ENCODE peak calls at places on chromosomes 4 and X, in four cellular contexts. C, M, T and L are unnamed samples.
A peak's percentile ranks its signal among the peaks of the same experiment; 100 is the strongest.

GRCh38 chr4:150889306-150889705 is 125.8 kb downstream of the LRBA start:
- DNase-seq in M (no peak), C (no peak), T (no peak), L (no peak)

GRCh38 chr4:118327554-118328241 is 25.1 kb downstream of the PRSS12 start:
- DNase-seq in T (no peak), C (no peak), M (no peak), L (no peak)

GRCh38 chrX:20517565-20517964 is 250.9 kb upstream of the RPS6KA3 start:
- DNase-seq in T (no peak), M (no peak), C (no peak), L (no peak)

GRCh38 chr4:75089206-75089605 is 156.3 kb downstream of the PARM1 start:
- DNase-seq in M (no peak), T (no peak), C (no peak), L (no peak)

GRCh38 chrX:15522464-15522863 is 21.9 kb downstream of the BMX start:
- DNase-seq in T (no peak), M (no peak), C (no peak), L (no peak)

GRCh38 chr4:182547435-182547834 is 304.2 kb downstream of the TENM3 start:
- DNase-seq in M (no peak), C (no peak), T (no peak), L (no peak)

GRCh38 chrX:56057325-56057724 is 174.8 kb upstream of the KLF8 start:
- DNase-seq in M (no peak), T (no peak), C (no peak), L (no peak)

GRCh38 chr4:98181815-98182214 is 38.5 kb upstream of the STPG2 start:
- DNase-seq in M (no peak), C (no peak), T (no peak), L (no peak)

GRCh38 chr4:97867557-97868091 is 275.7 kb downstream of the STPG2 start:
- DNase-seq in M (no peak), T (no peak), C (no peak), L (no peak)

GRCh38 chr4:68361146-68361589 is 11.3 kb upstream of the YTHDC1 start:
- DNase-seq in M (no peak), C (no peak), T (no peak), L (no peak)

GRCh38 chrX:53356186-53356585 is 66.3 kb downstream of the SMC1A start:
- DNase-seq in M (no peak), C (no peak), T (no peak), L (no peak)

GRCh38 chr4:102392033-102392744 is 46.9 kb upstream of the SLC39A8 start:
- DNase-seq in C (no peak), T (no peak), M (no peak), L (no peak)

GRCh38 chr4:44632733-44633132 is 18.7 kb downstream of the YIPF7 start:
- DNase-seq in M (no peak), C (no peak), T (no peak), L (no peak)

GRCh38 chr4:185685804-185686203 is 126.2 kb downstream of the SORBS2 start:
- DNase-seq in T (no peak), C (no peak), M (no peak), L (no peak)

GRCh38 chrX:12947545-12948235 is 27.2 kb upstream of the TMSB4X start:
- DNase-seq in C (no peak), M (no peak), T (no peak), L (no peak)

GRCh38 chr4:111228874-111229273 is 606.0 kb upstream of the PITX2 start:
- DNase-seq in C (no peak), T (no peak), M (no peak), L (no peak)

GRCh38 chr4:57764840-57765239 is 654.7 kb upstream of the IGFBP7 start:
- DNase-seq in C (no peak), M (no peak), T (no peak), L (no peak)

GRCh38 chr4:84091266-84091665 is 407.8 kb downstream of the NKX6-1 start:
- DNase-seq in C (no peak), T (no peak), M (no peak), L (no peak)

GRCh38 chrX:12269484-12269883 is 131.2 kb downstream of the FRMPD4 start:
- DNase-seq in M (no peak), C (no peak), T (no peak), L (no peak)

GRCh38 chr4:148004228-148004813 is 272.4 kb downstream of the ARHGAP10 start:
- DNase-seq in M (no peak), T (no peak), C (no peak), L (no peak)

GRCh38 chr4:87961993-87962791 is 13.3 kb upstream of the SPP1 start:
- DNase-seq in M (no peak), C (no peak), T (no peak), L (no peak)

GRCh38 chr4:173217727-173218126 is 49.1 kb downstream of the GALNT7 start:
- DNase-seq in T (no peak), C (no peak), M (no peak), L (no peak)

GRCh38 chr4:4394644-4395043 is 7.7 kb downstream of the NSG1 start:
- DNase-seq in C (no peak), M (no peak), T (no peak), L (no peak)

GRCh38 chr4:687048-687974 is 1.6 kb downstream of the SLC49A3 start:
- DNase-seq in M (no peak), C (peak; percentile 36), T (no peak), L (no peak)

GRCh38 chr4:1058997-1059665 is 47.7 kb downstream of the FGFRL1 start:
- DNase-seq in T (no peak), M (no peak), C (no peak), L (no peak)

GRCh38 chrX:139936259-139936658 is 3.4 kb upstream of the ATP11C start:
- DNase-seq in T (no peak), M (no peak), C (no peak), L (no peak)

GRCh38 chr4:57303012-57303751 is 193.0 kb upstream of the IGFBP7 start:
- DNase-seq in C (no peak), T (no peak), M (no peak), L (no peak)

GRCh38 chr4:182062936-182063335 is 180.3 kb upstream of the TENM3 start:
- DNase-seq in C (no peak), M (no peak), T (no peak), L (no peak)

GRCh38 chr4:182806259-182807252 is 110.6 kb downstream of the DCTD start:
- DNase-seq in C (peak; percentile 71), T (no peak), M (peak; percentile 92), L (peak; percentile 85)

GRCh38 chr4:169080970-169081369 is 70.9 kb upstream of the CBR4 start:
- DNase-seq in C (no peak), T (no peak), M (no peak), L (no peak)

GRCh38 chrX:150421816-150422215 is 58.7 kb downstream of the MAMLD1 start:
- DNase-seq in C (no peak), T (no peak), M (no peak), L (no peak)

GRCh38 chrX:120140293-120140981 is 18.0 kb upstream of the RHOXF2 start:
- DNase-seq in C (no peak), M (no peak), T (no peak), L (no peak)

GRCh38 chrX:142804085-142804484 is 221.6 kb upstream of the SPANXN4 start:
- DNase-seq in M (no peak), C (no peak), T (no peak), L (no peak)
- TF ChIP-seq CTCF in M (no peak), C (no peak), T (no peak), L (peak; percentile 22)

DNA sequence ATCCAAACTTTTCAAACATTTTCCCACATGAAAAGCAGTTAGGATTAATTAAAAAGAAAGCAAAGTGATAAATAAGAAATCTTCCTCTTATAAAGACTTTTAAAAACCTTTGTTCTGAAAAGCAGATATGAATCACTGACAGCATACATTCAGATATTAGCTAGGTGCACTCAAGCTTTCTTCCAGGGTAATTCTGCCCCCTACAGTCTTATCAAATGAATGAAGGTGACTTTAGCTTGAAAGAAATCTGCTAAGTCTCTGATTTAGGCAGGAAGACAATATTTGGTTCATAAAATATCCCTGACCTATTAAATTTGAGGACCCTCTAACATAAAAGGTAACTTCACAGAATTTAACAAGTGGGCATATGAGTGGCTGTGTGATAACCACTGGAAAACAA is 209.1 kb upstream of the FAM47A start:
- DNase-seq in C (no peak), T (no peak), M (no peak), L (no peak)
- TF ChIP-seq CTCF in C (no peak), T (no peak), M (no peak), L (peak; percentile 55)

GRCh38 chr4:77465271-77465670 is 140.3 kb upstream of the CXCL13 start:
- DNase-seq in M (no peak), C (no peak), T (no peak), L (no peak)
- TF ChIP-seq CTCF in M (no peak), C (no peak), T (peak; percentile 40), L (no peak)

DNA sequence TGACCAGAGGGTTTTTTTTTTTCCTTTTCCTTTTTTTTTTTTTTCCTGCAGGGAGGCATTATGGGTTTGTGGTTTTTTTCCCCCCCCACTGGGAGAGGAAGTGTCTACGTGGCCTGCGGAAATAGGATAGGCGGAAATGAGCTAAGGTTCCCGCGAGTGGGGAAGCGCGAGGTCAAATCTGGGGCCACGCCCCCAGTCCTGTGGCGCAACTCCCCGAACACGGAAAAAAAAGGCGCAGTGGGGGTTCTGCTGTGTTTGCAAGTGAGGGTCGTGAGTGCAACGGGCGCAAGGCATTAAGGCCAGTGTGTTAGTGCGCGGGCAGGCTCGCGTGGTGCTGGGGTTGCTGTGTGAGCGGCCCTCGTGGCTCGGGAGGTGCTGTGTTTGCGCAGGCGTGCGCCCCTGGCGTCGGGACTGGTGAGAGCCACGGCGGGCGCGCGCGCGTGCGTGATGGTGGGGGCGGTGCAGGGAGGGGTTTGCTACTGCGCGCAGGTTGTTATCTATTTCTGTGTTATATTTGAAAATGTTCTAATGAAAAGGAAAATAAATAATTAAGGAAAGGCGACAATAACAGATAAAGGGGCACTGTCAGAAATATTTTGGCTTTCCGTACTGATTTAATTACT is 685 bp upstream of the MORF4L2 start:
- DNase-seq in M (peak; percentile 86), T (peak; percentile 40), C (peak; percentile 73), L (peak; percentile 75)
- TF ChIP-seq CTCF in M (peak; percentile 22), T (peak; percentile 58), C (no peak), L (peak; percentile 65)

GRCh38 chr4:160947653-160948052 is 1216.1 kb downstream of the FSTL5 start:
- DNase-seq in C (no peak), T (no peak), M (no peak), L (no peak)
- TF ChIP-seq CTCF in C (no peak), T (no peak), M (no peak), L (no peak)

DNA sequence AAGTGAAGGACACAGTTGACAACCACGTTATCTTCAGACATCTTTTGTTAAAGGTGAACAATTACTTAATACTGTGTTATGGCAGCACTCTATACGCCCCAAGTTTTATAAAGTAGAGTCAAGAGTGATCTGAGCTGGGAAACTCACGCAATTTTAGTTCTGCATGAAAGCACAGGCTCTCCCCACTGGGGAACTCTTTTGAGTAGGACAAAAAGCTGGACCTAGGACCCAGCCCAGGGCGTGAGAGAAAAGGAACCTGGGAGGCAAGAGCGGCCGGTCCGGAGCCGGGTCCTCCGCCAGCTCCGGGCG is 152.6 kb upstream of the SLC4A4 start:
- DNase-seq in C (no peak), T (no peak), M (no peak), L (no peak)
- TF ChIP-seq CTCF in C (no peak), T (no peak), M (no peak), L (no peak)

GRCh38 chr4:160194716-160195115 is 1091.8 kb downstream of the RAPGEF2 start:
- DNase-seq in T (no peak), C (no peak), M (no peak), L (no peak)

GRCh38 chr4:160193787-160194186 is 1090.9 kb downstream of the RAPGEF2 start:
- DNase-seq in C (no peak), M (no peak), T (no peak), L (no peak)
- TF ChIP-seq CTCF in C (no peak), M (no peak), T (no peak), L (no peak)

GRCh38 chr4:134906404-134907023 is 704.9 kb upstream of the PABPC4L start:
- DNase-seq in M (no peak), T (no peak), C (no peak), L (no peak)
- TF ChIP-seq CTCF in M (peak; percentile 14), T (no peak), C (no peak), L (peak; percentile 63)